ENCODE peak calls at places on chromosomes 5 and 9, in seven cellular contexts. One of them, this sample, is unnamed.
A peak's percentile ranks its signal among the peaks of the same experiment; 100 is the strongest.

GRCh38 chr5:118095100-118095499 is 893.2 kb downstream of the DTWD2 start:
- DNase-seq in sigmoid colon: no peak
- DNase-seq in PC-9: no peak
- DNase-seq in fibroblast of lung: no peak
- DNase-seq in right atrium auricular region: no peak
- DNase-seq in OCI-LY7: no peak
- DNase-seq in psoas muscle: no peak
- DNase-seq in this sample: no peak

GRCh38 chr9:121200346-121200745 is 1.3 kb downstream of the RAB14 start:
- DNase-seq in fibroblast of lung: no peak
- DNase-seq in psoas muscle: no peak
- DNase-seq in sigmoid colon: no peak
- DNase-seq in PC-9: no peak
- DNase-seq in right atrium auricular region: no peak
- DNase-seq in OCI-LY7: no peak
- DNase-seq in this sample: no peak

GRCh38 chr5:55936100-55936693 is 58.6 kb downstream of the IL6ST start:
- DNase-seq in fibroblast of lung: peak; percentile 91
- DNase-seq in PC-9: peak; percentile 71
- DNase-seq in OCI-LY7: peak; percentile 80
- DNase-seq in sigmoid colon: peak; percentile 87
- DNase-seq in right atrium auricular region: peak; percentile 81
- DNase-seq in psoas muscle: peak; percentile 89
- DNase-seq in this sample: peak; percentile 84

GRCh38 chr9:130213898-130214761 is 41.9 kb downstream of the NCS1 start:
- DNase-seq in right atrium auricular region: no peak
- DNase-seq in sigmoid colon: no peak
- DNase-seq in PC-9: no peak
- DNase-seq in OCI-LY7: no peak
- DNase-seq in psoas muscle: no peak
- DNase-seq in fibroblast of lung: peak; percentile 29
- DNase-seq in this sample: no peak

GRCh38 chr5:158682631-158683030 is 417.1 kb downstream of the EBF1 start:
- DNase-seq in PC-9: no peak
- DNase-seq in OCI-LY7: no peak
- DNase-seq in psoas muscle: no peak
- DNase-seq in sigmoid colon: no peak
- DNase-seq in fibroblast of lung: no peak
- DNase-seq in right atrium auricular region: no peak
- DNase-seq in this sample: no peak

GRCh38 chr5:119583684-119584083 is 45.7 kb upstream of the FAM170A start:
- DNase-seq in sigmoid colon: no peak
- DNase-seq in psoas muscle: no peak
- DNase-seq in OCI-LY7: no peak
- DNase-seq in PC-9: no peak
- DNase-seq in fibroblast of lung: no peak
- DNase-seq in right atrium auricular region: no peak
- DNase-seq in this sample: no peak

GRCh38 chr5:18048449-18048848 is 414.2 kb downstream of the TAF11L14 start:
- DNase-seq in right atrium auricular region: no peak
- DNase-seq in OCI-LY7: no peak
- DNase-seq in psoas muscle: no peak
- DNase-seq in PC-9: no peak
- DNase-seq in fibroblast of lung: no peak
- DNase-seq in sigmoid colon: no peak
- DNase-seq in this sample: no peak

GRCh38 chr5:114419941-114420340 is 58.1 kb downstream of the KCNN2 start:
- DNase-seq in fibroblast of lung: peak; percentile 85
- DNase-seq in psoas muscle: no peak
- DNase-seq in sigmoid colon: no peak
- DNase-seq in PC-9: no peak
- DNase-seq in right atrium auricular region: no peak
- DNase-seq in OCI-LY7: no peak
- DNase-seq in this sample: no peak

GRCh38 chr9:126663661-126664072 is 49.9 kb downstream of the LMX1B start:
- DNase-seq in psoas muscle: no peak
- DNase-seq in right atrium auricular region: no peak
- DNase-seq in OCI-LY7: no peak
- DNase-seq in PC-9: no peak
- DNase-seq in sigmoid colon: no peak
- DNase-seq in fibroblast of lung: no peak
- DNase-seq in this sample: no peak

GRCh38 chr5:142095651-142096330 is 12.8 kb upstream of the NDFIP1 start:
- DNase-seq in sigmoid colon: no peak
- DNase-seq in psoas muscle: no peak
- DNase-seq in OCI-LY7: no peak
- DNase-seq in right atrium auricular region: no peak
- DNase-seq in fibroblast of lung: no peak
- DNase-seq in PC-9: no peak
- DNase-seq in this sample: no peak

GRCh38 chr9:27880135-27880534 is 306.9 kb upstream of the C9orf72 start:
- DNase-seq in right atrium auricular region: no peak
- DNase-seq in PC-9: no peak
- DNase-seq in sigmoid colon: no peak
- DNase-seq in psoas muscle: no peak
- DNase-seq in OCI-LY7: no peak
- DNase-seq in fibroblast of lung: no peak
- DNase-seq in this sample: no peak

GRCh38 chr5:33153891-33154290 is 286.9 kb upstream of the TARS1 start:
- DNase-seq in sigmoid colon: no peak
- DNase-seq in fibroblast of lung: no peak
- DNase-seq in psoas muscle: no peak
- DNase-seq in PC-9: no peak
- DNase-seq in OCI-LY7: no peak
- DNase-seq in right atrium auricular region: no peak
- DNase-seq in this sample: no peak

GRCh38 chr9:93909242-93909616 is 45.9 kb downstream of the BARX1 start:
- DNase-seq in PC-9: no peak
- DNase-seq in sigmoid colon: no peak
- DNase-seq in psoas muscle: peak; percentile 17
- DNase-seq in fibroblast of lung: no peak
- DNase-seq in right atrium auricular region: no peak
- DNase-seq in OCI-LY7: no peak
- DNase-seq in this sample: no peak

GRCh38 chr5:127080001-127080478 is 6.7 kb upstream of the C5orf63 start:
- DNase-seq in PC-9: no peak
- DNase-seq in sigmoid colon: no peak
- DNase-seq in psoas muscle: no peak
- DNase-seq in fibroblast of lung: no peak
- DNase-seq in right atrium auricular region: no peak
- DNase-seq in OCI-LY7: no peak
- DNase-seq in this sample: no peak

GRCh38 chr5:119287547-119288073 is 68.2 kb upstream of the TNFAIP8 start:
- DNase-seq in PC-9: peak; percentile 91
- DNase-seq in fibroblast of lung: no peak
- DNase-seq in right atrium auricular region: no peak
- DNase-seq in sigmoid colon: no peak
- DNase-seq in psoas muscle: no peak
- DNase-seq in OCI-LY7: no peak
- DNase-seq in this sample: no peak

GRCh38 chr5:111699976-111700375 is 57.0 kb downstream of the NREP start:
- DNase-seq in fibroblast of lung: no peak
- DNase-seq in right atrium auricular region: no peak
- DNase-seq in sigmoid colon: no peak
- DNase-seq in OCI-LY7: no peak
- DNase-seq in PC-9: no peak
- DNase-seq in psoas muscle: no peak
- DNase-seq in this sample: no peak

GRCh38 chr5:142492781-142493281 is 168.0 kb upstream of the SPRY4 start:
- DNase-seq in psoas muscle: no peak
- DNase-seq in fibroblast of lung: peak; percentile 82
- DNase-seq in right atrium auricular region: no peak
- DNase-seq in PC-9: no peak
- DNase-seq in sigmoid colon: no peak
- DNase-seq in OCI-LY7: no peak
- DNase-seq in this sample: no peak

GRCh38 chr9:1875921-1876448 is 139.2 kb upstream of the SMARCA2 start:
- DNase-seq in OCI-LY7: no peak
- DNase-seq in PC-9: no peak
- DNase-seq in right atrium auricular region: no peak
- DNase-seq in sigmoid colon: no peak
- DNase-seq in psoas muscle: no peak
- DNase-seq in fibroblast of lung: no peak
- DNase-seq in this sample: no peak

GRCh38 chr5:69042915-69043795 is 50.7 kb upstream of the SLC30A5 start:
- DNase-seq in fibroblast of lung: peak; percentile 97
- DNase-seq in PC-9: peak; percentile 77
- DNase-seq in sigmoid colon: peak; percentile 87
- DNase-seq in psoas muscle: no peak
- DNase-seq in right atrium auricular region: peak; percentile 81
- DNase-seq in OCI-LY7: peak; percentile 89
- DNase-seq in this sample: no peak

GRCh38 chr9:91727316-91727861 is 222.6 kb downstream of the ROR2 start:
- DNase-seq in OCI-LY7: peak; percentile 61
- DNase-seq in sigmoid colon: no peak
- DNase-seq in psoas muscle: no peak
- DNase-seq in fibroblast of lung: peak; percentile 61
- DNase-seq in PC-9: peak; percentile 37
- DNase-seq in right atrium auricular region: no peak
- DNase-seq in this sample: no peak

GRCh38 chr9:114830546-114830945 is 24.7 kb upstream of the TNFSF15 start:
- DNase-seq in PC-9: no peak
- DNase-seq in psoas muscle: no peak
- DNase-seq in sigmoid colon: no peak
- DNase-seq in right atrium auricular region: no peak
- DNase-seq in fibroblast of lung: no peak
- DNase-seq in OCI-LY7: no peak
- DNase-seq in this sample: no peak

GRCh38 chr9:93200989-93201339 is 17.0 kb downstream of the WNK2 start:
- DNase-seq in PC-9: no peak
- DNase-seq in psoas muscle: peak; percentile 42
- DNase-seq in sigmoid colon: no peak
- DNase-seq in right atrium auricular region: no peak
- DNase-seq in OCI-LY7: no peak
- DNase-seq in fibroblast of lung: no peak
- DNase-seq in this sample: no peak

GRCh38 chr5:177392765-177393164 is 7.7 kb downstream of the PFN3 start:
- DNase-seq in psoas muscle: no peak
- DNase-seq in OCI-LY7: no peak
- DNase-seq in right atrium auricular region: no peak
- DNase-seq in fibroblast of lung: no peak
- DNase-seq in sigmoid colon: no peak
- DNase-seq in PC-9: no peak
- DNase-seq in this sample: no peak

GRCh38 chr5:80962630-80963520 is 2.7 kb downstream of the RASGRF2 start:
- DNase-seq in right atrium auricular region: no peak
- DNase-seq in PC-9: no peak
- DNase-seq in OCI-LY7: no peak
- DNase-seq in fibroblast of lung: peak; percentile 19
- DNase-seq in sigmoid colon: no peak
- DNase-seq in psoas muscle: no peak
- DNase-seq in this sample: no peak
- H3K4me1 ChIP-seq in right atrium auricular region: peaks cover 13% of the 10 kb centered on the region
- H3K4me1 ChIP-seq in PC-9: peaks cover 26% of the 10 kb centered on the region
- H3K4me1 ChIP-seq in OCI-LY7: no peaks in the 10 kb centered on the region
- H3K4me1 ChIP-seq in fibroblast of lung: peaks cover 16% of the 10 kb centered on the region
- H3K4me1 ChIP-seq in sigmoid colon: peaks cover 20% of the 10 kb centered on the region
- H3K4me1 ChIP-seq in psoas muscle: no peaks in the 10 kb centered on the region
- H3K4me1 ChIP-seq in this sample: peaks cover 10% of the 10 kb centered on the region

DNA sequence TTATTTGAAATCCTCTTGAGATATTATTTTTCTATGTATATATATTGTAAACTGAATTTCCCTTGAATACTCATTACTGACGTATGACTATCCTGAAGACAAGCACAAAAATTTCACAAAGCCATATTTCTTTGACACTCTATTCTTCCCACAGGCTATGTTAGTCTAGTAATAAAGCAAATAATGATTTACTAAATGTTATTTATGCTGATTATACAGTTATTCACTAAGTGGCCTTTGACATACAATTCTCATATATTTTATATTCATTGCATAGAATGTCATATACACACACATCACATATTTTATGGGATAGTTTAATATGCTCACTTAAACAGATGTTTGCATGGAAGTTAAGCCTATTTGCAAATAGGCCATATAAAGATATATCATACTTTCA is 792.9 kb upstream of the GRAMD2B start:
- DNase-seq in psoas muscle: no peak
- DNase-seq in fibroblast of lung: no peak
- DNase-seq in OCI-LY7: no peak
- DNase-seq in PC-9: no peak
- DNase-seq in sigmoid colon: no peak
- DNase-seq in right atrium auricular region: no peak
- DNase-seq in this sample: no peak
- H3K4me1 ChIP-seq in psoas muscle: no peaks in the 10 kb centered on the region
- H3K4me1 ChIP-seq in fibroblast of lung: no peaks in the 10 kb centered on the region
- H3K4me1 ChIP-seq in OCI-LY7: peaks cover 12% of the 10 kb centered on the region
- H3K4me1 ChIP-seq in PC-9: no peaks in the 10 kb centered on the region
- H3K4me1 ChIP-seq in sigmoid colon: no peaks in the 10 kb centered on the region
- H3K4me1 ChIP-seq in right atrium auricular region: no peaks in the 10 kb centered on the region
- H3K4me1 ChIP-seq in this sample: no peaks in the 10 kb centered on the region

GRCh38 chr9:98249774-98250173 is 5.7 kb downstream of the TBC1D2 start:
- DNase-seq in fibroblast of lung: no peak
- DNase-seq in psoas muscle: no peak
- DNase-seq in OCI-LY7: no peak
- DNase-seq in sigmoid colon: no peak
- DNase-seq in right atrium auricular region: no peak
- DNase-seq in PC-9: peak; percentile 53
- DNase-seq in this sample: no peak

GRCh38 chr9:98253563-98253962 is 1.9 kb downstream of the TBC1D2 start:
- DNase-seq in OCI-LY7: no peak
- DNase-seq in sigmoid colon: no peak
- DNase-seq in right atrium auricular region: no peak
- DNase-seq in psoas muscle: no peak
- DNase-seq in PC-9: no peak
- DNase-seq in fibroblast of lung: no peak
- DNase-seq in this sample: no peak

GRCh38 chr9:98248737-98249474 is 6.5 kb downstream of the TBC1D2 start:
- DNase-seq in PC-9: peak; percentile 78
- DNase-seq in sigmoid colon: peak; percentile 78
- DNase-seq in fibroblast of lung: peak; percentile 95
- DNase-seq in right atrium auricular region: peak; percentile 82
- DNase-seq in psoas muscle: peak; percentile 75
- DNase-seq in OCI-LY7: no peak
- DNase-seq in this sample: peak; percentile 94

GRCh38 chr9:98254236-98255063 is 999 bp downstream of the TBC1D2 start:
- DNase-seq in OCI-LY7: no peak
- DNase-seq in sigmoid colon: no peak
- DNase-seq in right atrium auricular region: no peak
- DNase-seq in psoas muscle: no peak
- DNase-seq in PC-9: no peak
- DNase-seq in fibroblast of lung: no peak
- DNase-seq in this sample: no peak

DNA sequence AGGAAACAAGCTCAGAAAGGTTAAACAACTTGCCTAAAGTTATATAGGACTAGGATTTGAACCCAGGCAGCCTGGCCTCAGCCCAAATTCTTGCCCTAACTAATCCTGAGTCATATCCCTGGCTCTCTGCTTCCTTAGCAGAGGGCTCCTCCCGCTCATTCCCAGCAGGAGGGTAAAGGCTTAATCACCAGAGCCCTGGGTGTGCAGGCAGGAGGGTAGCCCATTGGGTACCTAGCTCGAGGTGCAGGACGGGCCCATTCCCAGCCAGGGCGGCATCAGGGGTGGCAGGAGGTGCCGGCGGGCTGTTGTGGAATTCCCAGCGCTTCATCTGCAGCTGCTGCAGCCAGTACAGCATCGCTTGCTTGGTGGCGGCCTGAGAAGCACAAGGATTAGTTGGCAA is 3.9 kb downstream of the TBC1D2 start:
- DNase-seq in OCI-LY7: no peak
- DNase-seq in PC-9: peak; percentile 88
- DNase-seq in right atrium auricular region: no peak
- DNase-seq in psoas muscle: no peak
- DNase-seq in fibroblast of lung: peak; percentile 64
- DNase-seq in sigmoid colon: no peak
- DNase-seq in this sample: no peak
- H3K4me1 ChIP-seq in OCI-LY7: peaks cover 10% of the 10 kb centered on the region
- H3K4me1 ChIP-seq in PC-9: peaks cover 80% of the 10 kb centered on the region
- H3K4me1 ChIP-seq in right atrium auricular region: peaks cover 33% of the 10 kb centered on the region
- H3K4me1 ChIP-seq in psoas muscle: no peaks in the 10 kb centered on the region
- H3K4me1 ChIP-seq in fibroblast of lung: peaks cover 26% of the 10 kb centered on the region
- H3K4me1 ChIP-seq in sigmoid colon: peaks cover 12% of the 10 kb centered on the region
- H3K4me1 ChIP-seq in this sample: peaks cover 62% of the 10 kb centered on the region

GRCh38 chr9:38012767-38013450 is 56.1 kb downstream of the SHB start:
- DNase-seq in PC-9: no peak
- DNase-seq in right atrium auricular region: no peak
- DNase-seq in sigmoid colon: no peak
- DNase-seq in OCI-LY7: no peak
- DNase-seq in fibroblast of lung: no peak
- DNase-seq in psoas muscle: no peak
- DNase-seq in this sample: no peak
- H3K4me1 ChIP-seq in PC-9: peaks cover 40% of the 10 kb centered on the region
- H3K4me1 ChIP-seq in right atrium auricular region: peaks cover 44% of the 10 kb centered on the region
- H3K4me1 ChIP-seq in sigmoid colon: peaks cover 31% of the 10 kb centered on the region
- H3K4me1 ChIP-seq in OCI-LY7: no peaks in the 10 kb centered on the region
- H3K4me1 ChIP-seq in fibroblast of lung: peaks cover 30% of the 10 kb centered on the region
- H3K4me1 ChIP-seq in psoas muscle: peaks cover 28% of the 10 kb centered on the region
- H3K4me1 ChIP-seq in this sample: peaks cover 40% of the 10 kb centered on the region